ENCODE peak calls at places on chromosomes 5 and 9, in six cellular contexts. Y is MM.1S, Q is neuronal stem cell, C is left ventricle myocardium inferior, Z is HFF-Myc, I is IMR-90. G is an unnamed sample.

GRCh38 chr5:179608131-179608581 is 15.3 kb downstream of the HNRNPH1 start:
- DNase-seq in Z (no peak), Q (no peak), C (no peak), I (no peak), Y (peak), G (no peak)

GRCh38 chr9:76419782-76420380 is 25.7 kb upstream of the RFK start:
- DNase-seq in Z (no peak), I (no peak), C (no peak), Q (no peak), Y (no peak), G (no peak)

GRCh38 chr5:140346348-140347221 is at the start of gene HBEGF:
- DNase-seq in C (peak), Q (peak), Z (no peak), I (peak), Y (peak), G (peak)

GRCh38 chr5:33788922-33789321 is 102.9 kb downstream of the ADAMTS12 start:
- DNase-seq in C (no peak), I (peak), Z (peak), Y (no peak), Q (no peak), G (no peak)

GRCh38 chr9:95368377-95369160 is 51.1 kb upstream of the FANCC start:
- DNase-seq in Y (no peak), Z (no peak), C (no peak), I (no peak), Q (no peak), G (no peak)

GRCh38 chr5:29697786-29698414 is 1495.6 kb upstream of the CDH6 start:
- DNase-seq in Q (peak), C (no peak), I (no peak), Y (peak), Z (no peak), G (no peak)

GRCh38 chr5:89537800-89538199 is 654.8 kb upstream of the MEF2C start:
- DNase-seq in I (no peak), Q (no peak), Y (no peak), C (no peak), Z (no peak), G (no peak)

GRCh38 chr5:39547548-39548154 is 122.9 kb upstream of the DAB2 start:
- DNase-seq in Y (peak), I (peak), Q (peak), Z (peak), C (no peak), G (no peak)

GRCh38 chr5:591746-592145 is 20.4 kb upstream of the CEP72 start:
- DNase-seq in I (no peak), Z (no peak), Q (no peak), Y (peak), C (no peak), G (no peak)

GRCh38 chr5:8851101-8851500 is 694.8 kb downstream of the SEMA5A start:
- DNase-seq in C (no peak), Y (no peak), I (no peak), Q (no peak), Z (no peak), G (no peak)

GRCh38 chr9:89328064-89328463 is 9.8 kb downstream of the SECISBP2 start:
- DNase-seq in Q (no peak), C (no peak), I (peak), Y (no peak), Z (no peak), G (no peak)

GRCh38 chr5:135204151-135204600 is 170.1 kb upstream of the PITX1 start:
- DNase-seq in I (peak), Z (no peak), Q (no peak), Y (no peak), C (no peak), G (no peak)

DNA sequence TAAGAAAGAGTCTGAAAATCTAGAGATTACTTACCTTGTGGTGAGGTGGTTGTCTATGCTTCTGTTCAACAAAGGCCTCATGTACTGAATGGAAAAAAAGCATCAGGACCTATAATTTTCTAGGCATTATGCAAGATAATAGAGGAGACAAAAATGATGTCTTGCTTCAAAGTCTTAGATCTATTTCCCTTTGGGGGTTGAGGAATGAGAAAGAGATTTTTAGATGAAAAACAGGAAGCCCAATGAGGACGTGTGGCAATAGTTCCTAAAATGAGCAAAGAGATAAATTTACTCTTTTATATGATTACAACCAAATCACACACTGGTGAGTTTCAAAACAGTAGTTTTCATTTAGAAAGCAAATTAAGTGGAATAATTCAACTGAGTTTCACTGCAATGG is 99.5 kb downstream of the GHR start:
- DNase-seq in I (no peak), C (no peak), Y (no peak), Q (no peak), Z (no peak), G (no peak)
- H3K4me3 ChIP-seq in I (no peak), C (no peak), Y (no peak), Q (no peak), Z (no peak), G (no peak)

DNA sequence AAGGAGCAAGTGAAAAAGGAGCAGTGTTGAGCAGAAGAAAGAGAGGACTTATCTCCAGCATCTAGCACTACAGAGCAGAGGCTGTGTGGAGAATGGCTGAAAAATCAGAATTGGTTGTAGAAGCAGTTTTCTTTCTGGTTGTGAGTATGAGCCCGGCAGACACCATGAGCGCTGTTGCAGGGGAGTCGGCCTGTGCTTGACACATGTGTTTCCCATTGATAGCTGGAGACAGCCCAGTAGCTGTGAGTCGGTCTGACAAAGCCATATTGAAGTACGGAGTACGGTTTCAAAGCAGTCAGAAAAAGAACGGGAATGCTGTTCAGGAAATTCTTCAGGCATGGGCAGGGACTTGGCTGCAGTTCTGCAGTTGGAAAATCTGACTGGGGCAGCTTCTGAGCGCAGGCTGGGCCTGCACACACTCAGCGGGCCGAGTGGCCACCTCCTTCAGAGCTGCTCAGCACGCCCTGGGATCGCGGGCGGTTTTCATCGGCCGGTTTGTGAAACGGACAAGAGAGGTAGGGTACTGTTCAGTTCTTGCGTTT is at the start of gene SGCD:
- DNase-seq in Y (no peak), I (peak), Q (no peak), Z (peak), C (peak), G (peak)
- H3K4me3 ChIP-seq in Y (no peak), I (peak), Q (no peak), Z (peak), C (peak), G (peak)

GRCh38 chr5:173247050-173247449 is 12.0 kb upstream of the NKX2-5 start:
- DNase-seq in I (no peak), Z (no peak), C (no peak), Q (no peak), Y (no peak), G (no peak)

GRCh38 chr5:173243808-173244305 is 8.9 kb upstream of the NKX2-5 start:
- DNase-seq in I (no peak), C (no peak), Z (no peak), Q (no peak), Y (no peak), G (no peak)

GRCh38 chr5:173245319-173246134 is 10.5 kb upstream of the NKX2-5 start:
- DNase-seq in I (no peak), Z (no peak), Y (no peak), C (peak), Q (no peak), G (no peak)

GRCh38 chr5:173247504-173247903 is 12.5 kb upstream of the NKX2-5 start:
- DNase-seq in I (no peak), Q (no peak), Z (no peak), C (no peak), Y (no peak), G (no peak)

DNA sequence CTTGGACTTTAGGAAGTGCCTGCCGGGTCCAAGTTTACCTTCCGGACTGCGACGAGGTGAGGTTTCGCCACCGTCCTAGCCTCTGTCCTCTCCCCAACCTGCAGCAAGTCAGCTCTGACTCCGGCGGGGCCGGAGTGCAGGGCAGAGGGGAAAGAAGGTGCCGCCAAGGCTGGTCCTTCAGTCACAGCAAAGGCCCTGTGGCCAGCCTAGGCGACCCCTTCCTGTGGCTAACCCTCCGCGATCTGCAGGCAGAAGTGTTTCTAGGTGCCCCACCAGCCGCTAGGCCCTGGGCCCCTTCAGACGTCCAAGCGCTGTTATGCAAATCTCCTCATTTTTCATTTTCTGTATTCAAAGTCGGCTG is 11.1 kb upstream of the NKX2-5 start:
- DNase-seq in Z (no peak), I (no peak), Y (no peak), C (no peak), Q (no peak), G (no peak)
- H3K4me3 ChIP-seq in Z (no peak), I (no peak), Y (no peak), C (peak), Q (no peak), G (peak)

GRCh38 chr5:163248856-163249255 is 188.5 kb upstream of the CCNG1 start:
- DNase-seq in Y (no peak), I (no peak), C (no peak), Q (no peak), Z (no peak), G (no peak)
- H3K4me3 ChIP-seq in Y (no peak), I (no peak), C (no peak), Q (no peak), Z (no peak), G (no peak)

GRCh38 chr9:21552244-21552825 is 70.2 kb upstream of the IFNE start:
- DNase-seq in Q (no peak), Y (no peak), C (no peak), Z (no peak), I (no peak), G (no peak)

GRCh38 chr9:21550392-21550791 is 68.3 kb upstream of the IFNE start:
- DNase-seq in I (no peak), Y (no peak), Z (no peak), C (no peak), Q (no peak), G (no peak)

GRCh38 chr9:21551401-21551800 is 69.3 kb upstream of the IFNE start:
- DNase-seq in I (peak), Z (no peak), Y (no peak), Q (no peak), C (no peak), G (no peak)

GRCh38 chr9:21549251-21549765 is 67.2 kb upstream of the IFNE start:
- DNase-seq in Y (no peak), I (peak), Q (no peak), C (no peak), Z (peak), G (no peak)

GRCh38 chr9:21549890-21550289 is 67.8 kb upstream of the IFNE start:
- DNase-seq in C (no peak), Q (no peak), Z (no peak), Y (no peak), I (no peak), G (no peak)
- H3K4me3 ChIP-seq in C (no peak), Q (no peak), Z (no peak), Y (no peak), I (peak), G (no peak)

GRCh38 chr5:38447786-38448185 is 108.7 kb downstream of the LIFR start:
- DNase-seq in C (peak), Y (no peak), Z (peak), I (no peak), Q (no peak), G (no peak)
- H3K4me3 ChIP-seq in C (no peak), Y (no peak), Z (no peak), I (no peak), Q (no peak), G (no peak)